ENCODE peak calls at places on chromosomes 12 and 14, in eight cellular contexts. One of them, this sample, is unnamed.

GRCh38 chr14:88986146-88986841 is 161.8 kb downstream of the TTC8 start:
- DNase-seq in NCI-H2029: no peak
- DNase-seq in CD8-positive, alpha-beta memory T cell: no peak
- DNase-seq in anterior cingulate cortex: no peak
- DNase-seq in stimulated activated CD4-positive, alpha-beta T cell treated with anti-CD3 and anti-CD28 coated beads, Interleukin-4, amount 100 ng/mL, for 48 hours: no peak
- DNase-seq in suprapubic skin: no peak
- DNase-seq in NCI-H2081: no peak
- DNase-seq in hippocampal formation: no peak
- DNase-seq in this sample: peak

GRCh38 chr12:9843416-9843815 is 16.1 kb downstream of the KLRF1 start:
- DNase-seq in anterior cingulate cortex: no peak
- DNase-seq in NCI-H2029: no peak
- DNase-seq in suprapubic skin: no peak
- DNase-seq in CD8-positive, alpha-beta memory T cell: no peak
- DNase-seq in stimulated activated CD4-positive, alpha-beta T cell treated with anti-CD3 and anti-CD28 coated beads, Interleukin-4, amount 100 ng/mL, for 48 hours: no peak
- DNase-seq in NCI-H2081: no peak
- DNase-seq in hippocampal formation: no peak
- DNase-seq in this sample: no peak

GRCh38 chr12:121797937-121798801 is 4.7 kb upstream of the RHOF start:
- DNase-seq in anterior cingulate cortex: no peak
- DNase-seq in NCI-H2081: peak
- DNase-seq in stimulated activated CD4-positive, alpha-beta T cell treated with anti-CD3 and anti-CD28 coated beads, Interleukin-4, amount 100 ng/mL, for 48 hours: no peak
- DNase-seq in hippocampal formation: no peak
- DNase-seq in suprapubic skin: no peak
- DNase-seq in CD8-positive, alpha-beta memory T cell: no peak
- DNase-seq in NCI-H2029: peak
- DNase-seq in this sample: peak

GRCh38 chr14:104135121-104135903 is 3.1 kb upstream of the KIF26A start:
- DNase-seq in suprapubic skin: peak
- DNase-seq in anterior cingulate cortex: no peak
- DNase-seq in NCI-H2081: no peak
- DNase-seq in stimulated activated CD4-positive, alpha-beta T cell treated with anti-CD3 and anti-CD28 coated beads, Interleukin-4, amount 100 ng/mL, for 48 hours: no peak
- DNase-seq in NCI-H2029: no peak
- DNase-seq in CD8-positive, alpha-beta memory T cell: no peak
- DNase-seq in hippocampal formation: no peak
- DNase-seq in this sample: no peak

GRCh38 chr12:77153706-77154105 is 88.3 kb upstream of the E2F7 start:
- DNase-seq in NCI-H2029: no peak
- DNase-seq in NCI-H2081: no peak
- DNase-seq in hippocampal formation: no peak
- DNase-seq in suprapubic skin: no peak
- DNase-seq in CD8-positive, alpha-beta memory T cell: no peak
- DNase-seq in stimulated activated CD4-positive, alpha-beta T cell treated with anti-CD3 and anti-CD28 coated beads, Interleukin-4, amount 100 ng/mL, for 48 hours: no peak
- DNase-seq in anterior cingulate cortex: no peak
- DNase-seq in this sample: no peak

GRCh38 chr12:109387425-109388166 is 39.9 kb downstream of the MYO1H start:
- DNase-seq in anterior cingulate cortex: no peak
- DNase-seq in stimulated activated CD4-positive, alpha-beta T cell treated with anti-CD3 and anti-CD28 coated beads, Interleukin-4, amount 100 ng/mL, for 48 hours: no peak
- DNase-seq in CD8-positive, alpha-beta memory T cell: no peak
- DNase-seq in suprapubic skin: no peak
- DNase-seq in hippocampal formation: peak
- DNase-seq in NCI-H2081: peak
- DNase-seq in NCI-H2029: peak
- DNase-seq in this sample: no peak

GRCh38 chr12:617304-617915 is 45.8 kb downstream of the NINJ2 start:
- DNase-seq in hippocampal formation: no peak
- DNase-seq in suprapubic skin: no peak
- DNase-seq in NCI-H2029: no peak
- DNase-seq in CD8-positive, alpha-beta memory T cell: no peak
- DNase-seq in anterior cingulate cortex: no peak
- DNase-seq in stimulated activated CD4-positive, alpha-beta T cell treated with anti-CD3 and anti-CD28 coated beads, Interleukin-4, amount 100 ng/mL, for 48 hours: no peak
- DNase-seq in NCI-H2081: no peak
- DNase-seq in this sample: no peak

GRCh38 chr14:51609251-51609986 is 42.3 kb upstream of the FRMD6 start:
- DNase-seq in suprapubic skin: no peak
- DNase-seq in anterior cingulate cortex: no peak
- DNase-seq in NCI-H2029: no peak
- DNase-seq in CD8-positive, alpha-beta memory T cell: no peak
- DNase-seq in hippocampal formation: no peak
- DNase-seq in stimulated activated CD4-positive, alpha-beta T cell treated with anti-CD3 and anti-CD28 coated beads, Interleukin-4, amount 100 ng/mL, for 48 hours: no peak
- DNase-seq in NCI-H2081: no peak
- DNase-seq in this sample: no peak

GRCh38 chr14:40318211-40318719 is 886.0 kb upstream of the FBXO33 start:
- DNase-seq in suprapubic skin: no peak
- DNase-seq in stimulated activated CD4-positive, alpha-beta T cell treated with anti-CD3 and anti-CD28 coated beads, Interleukin-4, amount 100 ng/mL, for 48 hours: no peak
- DNase-seq in hippocampal formation: no peak
- DNase-seq in CD8-positive, alpha-beta memory T cell: no peak
- DNase-seq in NCI-H2081: no peak
- DNase-seq in anterior cingulate cortex: no peak
- DNase-seq in NCI-H2029: no peak
- DNase-seq in this sample: no peak

GRCh38 chr12:4910502-4911315 is 1.0 kb downstream of the KCNA1 start:
- DNase-seq in CD8-positive, alpha-beta memory T cell: no peak
- DNase-seq in stimulated activated CD4-positive, alpha-beta T cell treated with anti-CD3 and anti-CD28 coated beads, Interleukin-4, amount 100 ng/mL, for 48 hours: no peak
- DNase-seq in NCI-H2029: no peak
- DNase-seq in hippocampal formation: no peak
- DNase-seq in NCI-H2081: peak
- DNase-seq in anterior cingulate cortex: no peak
- DNase-seq in suprapubic skin: no peak
- DNase-seq in this sample: no peak

GRCh38 chr14:68978550-68978911 is 571 bp downstream of the ACTN1 start:
- DNase-seq in stimulated activated CD4-positive, alpha-beta T cell treated with anti-CD3 and anti-CD28 coated beads, Interleukin-4, amount 100 ng/mL, for 48 hours: peak
- DNase-seq in CD8-positive, alpha-beta memory T cell: no peak
- DNase-seq in suprapubic skin: peak
- DNase-seq in NCI-H2081: peak
- DNase-seq in hippocampal formation: no peak
- DNase-seq in anterior cingulate cortex: no peak
- DNase-seq in NCI-H2029: no peak
- DNase-seq in this sample: no peak

GRCh38 chr14:83425138-83425537 is 1891.5 kb upstream of the SEL1L start:
- DNase-seq in anterior cingulate cortex: no peak
- DNase-seq in NCI-H2029: no peak
- DNase-seq in CD8-positive, alpha-beta memory T cell: no peak
- DNase-seq in stimulated activated CD4-positive, alpha-beta T cell treated with anti-CD3 and anti-CD28 coated beads, Interleukin-4, amount 100 ng/mL, for 48 hours: no peak
- DNase-seq in NCI-H2081: no peak
- DNase-seq in hippocampal formation: no peak
- DNase-seq in suprapubic skin: no peak
- DNase-seq in this sample: no peak

GRCh38 chr12:91017043-91017442 is 12.3 kb upstream of the EPYC start:
- DNase-seq in CD8-positive, alpha-beta memory T cell: no peak
- DNase-seq in suprapubic skin: no peak
- DNase-seq in stimulated activated CD4-positive, alpha-beta T cell treated with anti-CD3 and anti-CD28 coated beads, Interleukin-4, amount 100 ng/mL, for 48 hours: no peak
- DNase-seq in NCI-H2081: no peak
- DNase-seq in NCI-H2029: no peak
- DNase-seq in hippocampal formation: no peak
- DNase-seq in anterior cingulate cortex: no peak
- DNase-seq in this sample: no peak